ENCODE peak calls at places on chromosomes 3 and 15, in seven cellular contexts. Q is A549, A is Panc1, Y is SK-N-SH, B is GM23338, P is HCT116, H is K562. I is an unnamed sample.
A peak's percentile ranks its signal among the peaks of the same experiment; 100 is the strongest.

GRCh38 chr3:107421170-107421792 is 44.0 kb downstream of the CCDC54 start:
- DNase-seq in Q (peak; percentile 66), A (peak; percentile 54), Y (peak; percentile 50), B (peak; percentile 90), P (peak; percentile 67), H (peak; percentile 17), I (peak; percentile 37)

GRCh38 chr15:90266061-90266431 is 574 bp downstream of the NGRN start:
- DNase-seq in Q (peak; percentile 68), A (peak; percentile 20), Y (peak; percentile 72), B (peak; percentile 70), P (peak; percentile 16), H (peak; percentile 48), I (no peak)

GRCh38 chr15:70186152-70186551 is 88.4 kb upstream of the TLE3 start:
- DNase-seq in Q (no peak), A (no peak), Y (no peak), B (no peak), P (no peak), H (no peak), I (no peak)

GRCh38 chr3:57559526-57559925 is 3.5 kb downstream of the PDE12 start:
- DNase-seq in Q (no peak), A (no peak), Y (no peak), B (no peak), P (no peak), H (no peak), I (no peak)

GRCh38 chr3:106036706-106037105 is 167.9 kb upstream of the CBLB start:
- DNase-seq in Q (no peak), A (no peak), Y (no peak), B (no peak), P (no peak), H (no peak), I (no peak)

GRCh38 chr3:5122741-5123706 is 932 bp downstream of the ARL8B start:
- DNase-seq in Q (peak; percentile 33), A (no peak), Y (peak; percentile 62), B (peak; percentile 79), P (no peak), H (peak; percentile 64), I (no peak)

GRCh38 chr3:17074559-17074958 is 189.8 kb downstream of the PLCL2 start:
- DNase-seq in Q (no peak), A (no peak), Y (no peak), B (no peak), P (no peak), H (no peak), I (no peak)

GRCh38 chr3:125594581-125595011 is 701 bp downstream of the OSBPL11 start:
- DNase-seq in Q (peak; percentile 11), A (no peak), Y (peak; percentile 32), B (peak; percentile 17), P (no peak), H (no peak), I (no peak)

DNA sequence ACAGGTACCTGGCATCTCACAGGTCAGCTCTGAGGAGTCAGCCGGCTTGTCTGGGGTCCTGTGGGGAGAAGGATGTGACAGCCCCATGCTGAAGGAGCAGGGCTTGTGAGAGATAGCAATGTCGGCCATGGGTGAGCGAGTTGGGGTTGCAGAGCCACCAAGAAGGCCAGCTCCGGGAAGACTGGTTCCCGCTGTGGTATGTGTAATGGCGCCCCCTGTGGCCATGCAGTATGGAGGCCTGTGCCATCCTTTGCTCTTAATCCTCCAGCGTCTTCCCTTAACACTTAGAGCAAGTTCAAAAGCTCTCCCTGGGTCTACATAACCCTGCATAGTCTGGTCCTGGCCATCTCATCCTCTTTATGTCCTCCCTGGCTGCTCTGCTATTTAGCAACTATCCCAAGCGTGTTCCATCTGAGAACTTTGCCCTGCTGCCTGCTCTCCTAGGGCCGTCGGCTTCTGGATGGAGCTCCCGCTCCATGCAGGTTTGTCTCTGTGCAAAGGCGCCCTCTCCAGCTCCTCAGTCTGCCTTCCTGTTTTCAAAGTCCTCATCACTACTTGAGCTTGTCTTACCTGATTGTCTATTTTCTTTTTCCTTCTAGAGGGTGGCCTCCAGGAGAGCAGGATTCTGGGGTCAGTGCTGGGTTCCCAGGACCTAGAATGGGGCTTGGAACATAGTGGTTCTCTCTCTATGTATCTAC is 40.8 kb upstream of the IQCF6 start:
- DNase-seq in Q (peak; percentile 26), A (no peak), Y (no peak), B (peak; percentile 90), P (peak; percentile 15), H (peak; percentile 45), I (no peak)
- TF ChIP-seq REST in Q (no peak), A (no peak), Y (no peak), B (no peak), P (no peak), H (no peak), I (no peak)

GRCh38 chr3:76565496-76566210 is 474.2 kb upstream of the ROBO2 start:
- DNase-seq in Q (no peak), A (no peak), Y (no peak), B (no peak), P (no peak), H (no peak), I (no peak)

GRCh38 chr3:76566211-76566534 is 473.7 kb upstream of the ROBO2 start:
- DNase-seq in Q (no peak), A (no peak), Y (no peak), B (no peak), P (no peak), H (no peak), I (no peak)

GRCh38 chr3:76576201-76576600 is 463.7 kb upstream of the ROBO2 start:
- DNase-seq in Q (no peak), A (no peak), Y (no peak), B (no peak), P (no peak), H (no peak), I (no peak)

GRCh38 chr3:76566904-76567303 is 473.0 kb upstream of the ROBO2 start:
- DNase-seq in Q (no peak), A (no peak), Y (no peak), B (no peak), P (no peak), H (no peak), I (no peak)

DNA sequence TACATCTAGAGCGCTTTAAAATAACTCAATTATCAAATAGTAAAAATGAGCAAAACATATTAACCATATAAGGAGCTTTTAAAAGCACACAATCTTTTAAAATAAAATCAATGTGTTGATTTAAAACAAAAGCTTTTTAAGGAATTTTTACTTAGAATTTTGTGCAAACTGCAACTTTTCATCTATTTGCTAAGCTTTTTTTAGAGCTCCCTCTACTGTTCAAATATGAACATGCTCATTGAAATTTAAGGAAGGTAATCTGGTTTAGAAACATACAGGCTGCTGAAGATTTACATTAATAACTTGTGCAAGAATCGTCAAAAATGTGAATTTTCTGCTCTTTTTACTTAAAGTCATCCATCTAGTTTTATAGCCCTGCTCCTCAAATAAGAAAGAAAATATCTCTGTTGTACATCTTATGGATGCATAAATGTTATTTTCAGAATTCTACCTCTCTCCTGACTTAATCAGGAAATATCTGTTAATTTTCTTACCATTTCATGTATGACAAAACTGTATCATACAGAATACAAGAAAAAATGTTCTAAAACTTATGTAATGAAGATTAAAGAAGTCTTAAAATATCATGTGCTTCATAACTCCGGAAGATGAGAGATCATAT is 469.4 kb upstream of the ROBO2 start:
- DNase-seq in Q (peak; percentile 2), A (no peak), Y (peak; percentile 20), B (peak; percentile 54), P (no peak), H (peak; percentile 1), I (no peak)
- TF ChIP-seq CTCF in Q (peak; percentile 24), A (peak; percentile 58), Y (peak; percentile 89), B (peak; percentile 95), P (no peak), H (peak; percentile 39), I (peak; percentile 58)

GRCh38 chr3:133574260-133574881 is 885 bp downstream of the CDV3 start:
- DNase-seq in Q (peak; percentile 39), A (no peak), Y (peak; percentile 85), B (peak; percentile 74), P (no peak), H (peak; percentile 53), I (no peak)

GRCh38 chr3:133575121-133575520 is 1.6 kb downstream of the CDV3 start:
- DNase-seq in Q (no peak), A (no peak), Y (no peak), B (no peak), P (no peak), H (no peak), I (no peak)

GRCh38 chr3:133576169-133576568 is 2.7 kb downstream of the CDV3 start:
- DNase-seq in Q (no peak), A (no peak), Y (no peak), B (no peak), P (no peak), H (no peak), I (no peak)

GRCh38 chr3:133583396-133583795 is 9.9 kb downstream of the CDV3 start:
- DNase-seq in Q (no peak), A (no peak), Y (no peak), B (no peak), P (no peak), H (no peak), I (no peak)

DNA sequence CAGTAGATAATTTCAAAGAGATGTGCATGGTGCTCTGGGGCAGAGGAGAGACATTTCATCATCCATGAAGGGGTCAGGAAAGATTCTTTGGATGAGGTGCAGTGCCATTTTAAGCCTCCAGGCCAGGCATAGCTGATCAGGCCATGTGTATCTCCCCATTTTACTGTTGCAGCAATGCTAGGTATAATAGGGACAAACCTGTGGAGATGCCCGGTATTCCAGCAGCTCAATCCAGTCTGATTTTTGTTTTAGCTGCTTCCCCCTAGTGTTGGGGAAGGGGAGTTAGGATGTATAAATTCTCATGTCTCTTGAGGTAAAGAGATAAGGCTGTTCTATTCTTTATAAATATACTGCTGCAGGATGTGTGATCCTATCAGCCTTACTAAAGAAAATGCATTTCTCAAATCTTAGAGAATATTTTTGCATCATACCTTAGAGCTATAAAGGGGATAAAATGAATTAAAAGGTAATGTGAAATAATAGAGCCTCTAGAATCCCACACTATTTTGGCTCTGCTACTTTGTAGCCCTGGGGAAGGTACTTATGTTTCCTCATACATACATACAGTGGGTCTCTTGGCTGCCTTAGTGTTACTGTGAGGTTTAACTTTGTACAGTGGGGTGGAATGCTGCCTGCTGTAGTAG is 5.2 kb downstream of the CDV3 start:
- DNase-seq in Q (peak; percentile 75), A (no peak), Y (peak; percentile 74), B (peak; percentile 64), P (peak; percentile 59), H (peak; percentile 34), I (peak; percentile 6)
- H3K4me3 ChIP-seq in Q (no peak overlapping the region), A (peak overlapping the region; percentile 12), Y (no peak overlapping the region), B (no peak overlapping the region), P (no peak overlapping the region), H (no peak overlapping the region), I (no peak overlapping the region)

GRCh38 chr3:141011511-141012262 is 39.5 kb upstream of the SPSB4 start:
- DNase-seq in Q (peak; percentile 56), A (peak; percentile 36), Y (peak; percentile 79), B (peak; percentile 95), P (peak; percentile 51), H (peak; percentile 62), I (peak; percentile 74)
- TF ChIP-seq REST in Q (no peak), A (no peak), Y (no peak), B (no peak), P (no peak), H (no peak), I (no peak)

I was measured in HL-60.